ENCODE peak calls at places on chromosomes 16 and 17, in ten cellular contexts. One of them, this sample, is unnamed.

GRCh38 chr17:49836111-49837030 is 11.5 kb downstream of the TAC4 start:
- DNase-seq in BJ: no peak
- DNase-seq in epithelial cell of esophagus: no peak
- DNase-seq in neural progenitor cell: no peak
- DNase-seq in left ventricle myocardium inferior: no peak
- DNase-seq in cardiac fibroblast: peak
- DNase-seq in fibroblast of villous mesenchyme: peak
- DNase-seq in sigmoid colon: no peak
- DNase-seq in H1: no peak
- DNase-seq in hepatocyte: no peak
- DNase-seq in this sample: no peak

GRCh38 chr17:83148317-83149044 is 69.1 kb downstream of the METRNL start:
- DNase-seq in BJ: no peak
- DNase-seq in epithelial cell of esophagus: no peak
- DNase-seq in neural progenitor cell: no peak
- DNase-seq in left ventricle myocardium inferior: no peak
- DNase-seq in cardiac fibroblast: no peak
- DNase-seq in fibroblast of villous mesenchyme: no peak
- DNase-seq in sigmoid colon: peak
- DNase-seq in H1: no peak
- DNase-seq in hepatocyte: peak
- DNase-seq in this sample: no peak

GRCh38 chr17:80931421-80932265 is 60.0 kb upstream of the CHMP6 start:
- DNase-seq in BJ: peak
- DNase-seq in epithelial cell of esophagus: no peak
- DNase-seq in neural progenitor cell: peak
- DNase-seq in left ventricle myocardium inferior: no peak
- DNase-seq in cardiac fibroblast: peak
- DNase-seq in fibroblast of villous mesenchyme: peak
- DNase-seq in sigmoid colon: no peak
- DNase-seq in H1: peak
- DNase-seq in hepatocyte: peak
- DNase-seq in this sample: no peak

GRCh38 chr17:56593741-56594527 is 435 bp downstream of the NOG start:
- DNase-seq in BJ: no peak
- DNase-seq in epithelial cell of esophagus: peak
- DNase-seq in neural progenitor cell: peak
- DNase-seq in left ventricle myocardium inferior: peak
- DNase-seq in cardiac fibroblast: peak
- DNase-seq in fibroblast of villous mesenchyme: peak
- DNase-seq in sigmoid colon: peak
- DNase-seq in H1: no peak
- DNase-seq in hepatocyte: peak
- DNase-seq in this sample: peak

GRCh38 chr17:55275894-55276804 is 11.4 kb downstream of the HLF start:
- DNase-seq in BJ: no peak
- DNase-seq in epithelial cell of esophagus: peak
- DNase-seq in neural progenitor cell: no peak
- DNase-seq in left ventricle myocardium inferior: no peak
- DNase-seq in cardiac fibroblast: no peak
- DNase-seq in fibroblast of villous mesenchyme: no peak
- DNase-seq in sigmoid colon: peak
- DNase-seq in H1: no peak
- DNase-seq in hepatocyte: no peak
- DNase-seq in this sample: no peak

GRCh38 chr17:63378411-63379076 is 67.6 kb downstream of the CYB561 start:
- DNase-seq in BJ: no peak
- DNase-seq in epithelial cell of esophagus: no peak
- DNase-seq in neural progenitor cell: no peak
- DNase-seq in left ventricle myocardium inferior: no peak
- DNase-seq in cardiac fibroblast: no peak
- DNase-seq in fibroblast of villous mesenchyme: peak
- DNase-seq in sigmoid colon: no peak
- DNase-seq in H1: no peak
- DNase-seq in hepatocyte: no peak
- DNase-seq in this sample: no peak

GRCh38 chr17:37828313-37829124 is 83.7 kb upstream of the HNF1B start:
- DNase-seq in BJ: no peak
- DNase-seq in epithelial cell of esophagus: no peak
- DNase-seq in neural progenitor cell: no peak
- DNase-seq in left ventricle myocardium inferior: no peak
- DNase-seq in cardiac fibroblast: peak
- DNase-seq in fibroblast of villous mesenchyme: peak
- DNase-seq in sigmoid colon: peak
- DNase-seq in H1: no peak
- DNase-seq in hepatocyte: no peak
- DNase-seq in this sample: no peak

GRCh38 chr16:88528902-88529318 is 41.3 kb upstream of the ZC3H18 start:
- DNase-seq in BJ: no peak
- DNase-seq in epithelial cell of esophagus: no peak
- DNase-seq in neural progenitor cell: no peak
- DNase-seq in left ventricle myocardium inferior: no peak
- DNase-seq in cardiac fibroblast: no peak
- DNase-seq in fibroblast of villous mesenchyme: no peak
- DNase-seq in sigmoid colon: no peak
- DNase-seq in H1: no peak
- DNase-seq in hepatocyte: no peak
- DNase-seq in this sample: no peak

GRCh38 chr17:19303367-19303776 is 59.2 kb downstream of the B9D1 start:
- DNase-seq in BJ: no peak
- DNase-seq in epithelial cell of esophagus: no peak
- DNase-seq in neural progenitor cell: no peak
- DNase-seq in left ventricle myocardium inferior: no peak
- DNase-seq in cardiac fibroblast: no peak
- DNase-seq in fibroblast of villous mesenchyme: no peak
- DNase-seq in sigmoid colon: peak
- DNase-seq in H1: no peak
- DNase-seq in hepatocyte: no peak
- DNase-seq in this sample: no peak

GRCh38 chr16:77574867-77575619 is 140.2 kb upstream of the ADAMTS18 start:
- DNase-seq in BJ: no peak
- DNase-seq in epithelial cell of esophagus: no peak
- DNase-seq in neural progenitor cell: no peak
- DNase-seq in left ventricle myocardium inferior: no peak
- DNase-seq in cardiac fibroblast: peak
- DNase-seq in fibroblast of villous mesenchyme: no peak
- DNase-seq in sigmoid colon: no peak
- DNase-seq in H1: no peak
- DNase-seq in hepatocyte: peak
- DNase-seq in this sample: no peak

GRCh38 chr17:57806083-57806830 is 43.6 kb downstream of the MRPS23 start:
- DNase-seq in BJ: no peak
- DNase-seq in epithelial cell of esophagus: no peak
- DNase-seq in neural progenitor cell: no peak
- DNase-seq in left ventricle myocardium inferior: no peak
- DNase-seq in cardiac fibroblast: no peak
- DNase-seq in fibroblast of villous mesenchyme: no peak
- DNase-seq in sigmoid colon: no peak
- DNase-seq in H1: no peak
- DNase-seq in hepatocyte: no peak
- DNase-seq in this sample: peak

GRCh38 chr17:57808882-57809281 is 41.0 kb downstream of the MRPS23 start:
- DNase-seq in BJ: no peak
- DNase-seq in epithelial cell of esophagus: no peak
- DNase-seq in neural progenitor cell: no peak
- DNase-seq in left ventricle myocardium inferior: no peak
- DNase-seq in cardiac fibroblast: no peak
- DNase-seq in fibroblast of villous mesenchyme: no peak
- DNase-seq in sigmoid colon: no peak
- DNase-seq in H1: no peak
- DNase-seq in hepatocyte: no peak
- DNase-seq in this sample: no peak

GRCh38 chr17:57801044-57801711 is 48.7 kb downstream of the MRPS23 start:
- DNase-seq in BJ: no peak
- DNase-seq in epithelial cell of esophagus: no peak
- DNase-seq in neural progenitor cell: no peak
- DNase-seq in left ventricle myocardium inferior: no peak
- DNase-seq in cardiac fibroblast: no peak
- DNase-seq in fibroblast of villous mesenchyme: no peak
- DNase-seq in sigmoid colon: no peak
- DNase-seq in H1: no peak
- DNase-seq in hepatocyte: no peak
- DNase-seq in this sample: no peak

DNA sequence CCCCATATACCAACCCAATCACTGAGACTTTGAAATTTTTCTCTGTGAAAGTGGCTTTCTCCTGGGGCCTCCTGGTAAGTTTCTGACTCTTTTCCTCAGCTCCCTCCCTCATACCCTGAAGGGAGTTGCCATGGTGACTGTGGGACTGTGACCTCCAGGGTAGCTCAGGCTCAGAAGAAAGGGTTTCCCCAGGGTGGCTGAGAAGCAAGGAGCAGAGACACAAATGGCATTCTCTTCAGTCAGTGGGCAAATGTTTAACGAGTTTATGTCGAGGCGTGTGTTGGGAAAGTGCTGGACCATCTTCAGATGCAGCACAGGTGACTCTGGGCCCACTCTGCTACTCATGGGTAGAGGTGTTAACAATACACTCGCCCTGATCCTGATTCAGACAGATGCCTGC is 46.8 kb downstream of the MRPS23 start:
- DNase-seq in BJ: no peak
- DNase-seq in epithelial cell of esophagus: no peak
- DNase-seq in neural progenitor cell: peak
- DNase-seq in left ventricle myocardium inferior: no peak
- DNase-seq in cardiac fibroblast: no peak
- DNase-seq in fibroblast of villous mesenchyme: no peak
- DNase-seq in sigmoid colon: no peak
- DNase-seq in H1: no peak
- DNase-seq in hepatocyte: no peak
- DNase-seq in this sample: no peak
- H3K4me3 ChIP-seq in BJ: no peak
- H3K4me3 ChIP-seq in epithelial cell of esophagus: no peak
- H3K4me3 ChIP-seq in neural progenitor cell: peak
- H3K4me3 ChIP-seq in left ventricle myocardium inferior: no peak
- H3K4me3 ChIP-seq in cardiac fibroblast: no peak
- H3K4me3 ChIP-seq in fibroblast of villous mesenchyme: no peak
- H3K4me3 ChIP-seq in sigmoid colon: no peak
- H3K4me3 ChIP-seq in H1: peak
- H3K4me3 ChIP-seq in hepatocyte: no peak
- H3K4me3 ChIP-seq in this sample: no peak

DNA sequence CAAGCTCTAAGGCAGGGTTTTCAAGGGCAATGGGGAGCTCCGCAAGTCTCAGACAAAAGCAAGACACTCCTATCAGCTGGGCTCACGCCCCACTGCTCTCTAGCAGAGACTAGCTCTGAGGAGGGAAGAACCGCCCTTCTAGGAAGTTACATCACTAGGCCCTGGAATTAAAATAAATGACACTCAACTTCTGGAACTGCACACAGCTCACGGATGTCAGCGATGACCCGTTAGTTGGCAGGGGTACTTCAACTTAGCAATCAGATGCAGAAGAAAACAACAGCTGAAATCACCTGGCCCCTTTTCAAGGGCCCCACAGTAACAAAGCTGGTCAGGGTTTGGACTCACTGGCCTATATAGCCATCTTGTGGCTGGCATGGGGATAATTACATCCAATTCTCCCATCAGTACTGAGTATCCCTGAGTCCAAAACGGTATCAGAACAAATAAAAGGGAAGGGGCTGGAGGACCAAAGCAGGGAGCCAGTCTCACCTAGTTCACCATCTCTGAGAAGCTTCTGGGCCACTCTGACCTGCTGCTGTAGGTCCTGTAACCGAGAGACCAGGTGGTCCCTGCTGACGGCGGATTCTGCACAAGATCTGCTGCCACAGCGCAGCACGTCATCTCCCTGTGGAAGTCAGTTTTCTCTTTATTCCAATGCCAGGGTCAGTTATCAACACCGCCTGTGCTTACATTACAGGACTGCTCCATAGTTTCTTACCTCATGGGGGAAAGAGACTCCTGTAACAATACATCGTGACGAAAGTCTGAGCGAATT is 22.2 kb downstream of the SERPINF1 start:
- DNase-seq in BJ: no peak
- DNase-seq in epithelial cell of esophagus: peak
- DNase-seq in neural progenitor cell: peak
- DNase-seq in left ventricle myocardium inferior: peak
- DNase-seq in cardiac fibroblast: peak
- DNase-seq in fibroblast of villous mesenchyme: peak
- DNase-seq in sigmoid colon: peak
- DNase-seq in H1: no peak
- DNase-seq in hepatocyte: peak
- DNase-seq in this sample: no peak
- TF ChIP-seq CTCF in BJ: peak
- TF ChIP-seq CTCF in epithelial cell of esophagus: peak
- TF ChIP-seq CTCF in neural progenitor cell: peak
- TF ChIP-seq CTCF in left ventricle myocardium inferior: peak
- TF ChIP-seq CTCF in cardiac fibroblast: peak
- TF ChIP-seq CTCF in fibroblast of villous mesenchyme: peak
- TF ChIP-seq CTCF in sigmoid colon: peak
- TF ChIP-seq CTCF in H1: peak
- TF ChIP-seq CTCF in hepatocyte: peak
- TF ChIP-seq CTCF in this sample: peak

DNA sequence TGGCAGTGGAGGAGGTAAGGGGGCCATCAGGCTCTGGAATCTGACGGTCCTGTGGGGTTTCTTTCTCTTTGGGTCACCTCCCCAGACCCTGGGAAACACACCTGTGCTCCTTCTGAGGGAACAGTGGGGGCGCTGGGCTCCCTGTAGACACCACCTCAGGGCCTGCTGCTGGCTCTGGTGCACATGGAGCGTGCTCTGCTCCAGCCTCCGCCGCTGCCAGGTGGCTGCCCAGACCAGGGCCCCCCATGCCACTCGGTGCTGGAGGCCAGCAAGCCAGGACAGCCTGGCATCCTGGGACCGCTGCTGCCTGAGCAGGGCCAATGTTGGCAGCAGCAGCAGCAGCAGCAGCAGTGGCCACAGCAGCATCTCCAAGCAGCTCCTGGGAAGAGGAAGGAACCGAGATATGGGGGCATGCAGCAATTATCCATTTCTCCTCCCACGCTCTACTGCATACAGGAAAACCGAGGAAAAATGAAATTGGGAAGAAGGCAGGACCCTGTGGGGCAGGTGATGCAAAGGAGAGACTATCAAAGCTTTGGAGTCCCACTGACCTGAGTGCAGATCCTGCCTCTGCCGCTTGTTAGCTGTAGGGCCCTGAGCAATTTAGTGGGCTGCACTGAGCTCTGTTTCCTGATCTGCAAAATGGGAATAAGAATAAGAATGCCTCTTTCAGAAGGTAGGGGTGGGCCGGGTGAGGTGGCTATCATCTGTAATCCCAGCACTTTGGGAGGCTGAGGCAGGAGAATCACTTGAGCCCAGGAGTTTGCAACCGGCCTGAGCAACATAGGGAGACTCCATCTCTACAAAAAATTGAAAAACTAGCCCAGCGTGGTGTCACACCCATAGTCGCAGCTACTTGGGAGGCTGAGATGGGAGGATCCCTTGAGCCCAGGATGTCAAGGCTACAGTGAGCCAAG is 820 bp downstream of the GHDC start:
- DNase-seq in BJ: no peak
- DNase-seq in epithelial cell of esophagus: no peak
- DNase-seq in neural progenitor cell: no peak
- DNase-seq in left ventricle myocardium inferior: no peak
- DNase-seq in cardiac fibroblast: no peak
- DNase-seq in fibroblast of villous mesenchyme: no peak
- DNase-seq in sigmoid colon: no peak
- DNase-seq in H1: no peak
- DNase-seq in hepatocyte: no peak
- DNase-seq in this sample: no peak
- H3K4me3 ChIP-seq in BJ: peak
- H3K4me3 ChIP-seq in epithelial cell of esophagus: peak
- H3K4me3 ChIP-seq in neural progenitor cell: peak
- H3K4me3 ChIP-seq in left ventricle myocardium inferior: peak
- H3K4me3 ChIP-seq in cardiac fibroblast: peak
- H3K4me3 ChIP-seq in fibroblast of villous mesenchyme: peak
- H3K4me3 ChIP-seq in sigmoid colon: peak
- H3K4me3 ChIP-seq in H1: peak
- H3K4me3 ChIP-seq in hepatocyte: no peak
- H3K4me3 ChIP-seq in this sample: peak

GRCh38 chr16:52553322-52553721 is 6.4 kb upstream of the TOX3 start:
- DNase-seq in BJ: no peak
- DNase-seq in epithelial cell of esophagus: no peak
- DNase-seq in neural progenitor cell: no peak
- DNase-seq in left ventricle myocardium inferior: no peak
- DNase-seq in cardiac fibroblast: no peak
- DNase-seq in fibroblast of villous mesenchyme: no peak
- DNase-seq in sigmoid colon: no peak
- DNase-seq in H1: no peak
- DNase-seq in hepatocyte: no peak
- DNase-seq in this sample: no peak
- TF ChIP-seq CTCF in BJ: no peak
- TF ChIP-seq CTCF in epithelial cell of esophagus: peak
- TF ChIP-seq CTCF in neural progenitor cell: peak
- TF ChIP-seq CTCF in left ventricle myocardium inferior: no peak
- TF ChIP-seq CTCF in cardiac fibroblast: no peak
- TF ChIP-seq CTCF in fibroblast of villous mesenchyme: no peak
- TF ChIP-seq CTCF in sigmoid colon: no peak
- TF ChIP-seq CTCF in H1: peak
- TF ChIP-seq CTCF in hepatocyte: peak
- TF ChIP-seq CTCF in this sample: peak

This sample was measured in WERI-Rb-1.